ENCODE peak calls at places on chromosomes 5 and 9, in nine cellular contexts. C, Z, P, D, K, U, A, O and V are unnamed samples.

GRCh38 chr5:169751490-169751889 is 114.4 kb downstream of the DOCK2 start:
- DNase-seq in A (no peak), C (no peak), Z (no peak), U (no peak), P (no peak), D (no peak), K (no peak), O (no peak), V (no peak)

GRCh38 chr9:20599195-20599594 is 23.1 kb downstream of the MLLT3 start:
- DNase-seq in U (no peak), C (no peak), A (no peak), D (peak), K (no peak), O (no peak), P (no peak), Z (no peak), V (no peak)

GRCh38 chr5:117054141-117054540 is 479.5 kb upstream of the SEMA6A start:
- DNase-seq in O (no peak), U (no peak), A (no peak), P (no peak), C (no peak), Z (no peak), K (no peak), D (no peak), V (no peak)

GRCh38 chr5:146447734-146448380 is 724 bp downstream of the TCERG1 start:
- DNase-seq in K (peak), D (peak), O (no peak), C (no peak), U (no peak), A (no peak), Z (no peak), P (no peak), V (no peak)

GRCh38 chr5:171494452-171495121 is 75.1 kb downstream of the FGF18 start:
- DNase-seq in A (no peak), D (peak), Z (no peak), O (peak), P (peak), K (no peak), U (peak), C (peak), V (peak)

GRCh38 chr5:16574789-16575785 is 41.7 kb downstream of the RETREG1 start:
- DNase-seq in O (no peak), U (no peak), D (peak), P (peak), A (peak), Z (no peak), K (no peak), C (no peak), V (no peak)

GRCh38 chr5:9927521-9927997 is 297.4 kb upstream of the TAS2R1 start:
- DNase-seq in K (no peak), A (no peak), D (peak), Z (no peak), U (no peak), C (no peak), O (no peak), P (no peak), V (no peak)

GRCh38 chr5:6710078-6710477 is 3.2 kb upstream of the TENT4A start:
- DNase-seq in O (no peak), D (no peak), U (no peak), A (peak), K (no peak), Z (no peak), P (no peak), C (no peak), V (no peak)

GRCh38 chr5:73625314-73625904 is 587 bp upstream of the ARHGEF28 start:
- DNase-seq in Z (no peak), O (no peak), U (peak), A (no peak), K (no peak), P (peak), C (no peak), D (no peak), V (no peak)

GRCh38 chr5:13985736-13986418 is 41.4 kb upstream of the DNAH5 start:
- DNase-seq in O (no peak), K (no peak), Z (no peak), P (no peak), D (peak), U (peak), C (no peak), A (no peak), V (no peak)

GRCh38 chr9:78574354-78575036 is 277.6 kb downstream of the PSAT1 start:
- DNase-seq in K (no peak), U (no peak), P (no peak), D (peak), A (no peak), Z (no peak), O (no peak), C (no peak), V (no peak)

GRCh38 chr9:30609713-30610112 is 1774.7 kb upstream of the ACO1 start:
- DNase-seq in C (no peak), K (no peak), P (no peak), O (no peak), Z (no peak), A (no peak), U (no peak), D (no peak), V (no peak)

GRCh38 chr9:133139246-133140173 is 18.5 kb upstream of the RALGDS start:
- DNase-seq in O (no peak), Z (no peak), D (no peak), P (no peak), A (no peak), K (no peak), U (no peak), C (no peak), V (no peak)

GRCh38 chr9:7368410-7369292 is 430.9 kb downstream of the DMAC1 start:
- DNase-seq in C (no peak), U (no peak), D (peak), A (no peak), K (no peak), P (no peak), Z (no peak), O (no peak), V (no peak)

GRCh38 chr5:123809594-123810172 is 297.7 kb downstream of the CSNK1G3 start:
- DNase-seq in O (peak), D (no peak), C (no peak), U (no peak), K (no peak), Z (no peak), A (no peak), P (no peak), V (no peak)

GRCh38 chr9:99433555-99433954 is 211.5 kb downstream of the SEC61B start:
- DNase-seq in K (peak), U (peak), D (peak), A (no peak), Z (no peak), C (no peak), O (no peak), P (no peak), V (no peak)

GRCh38 chr9:114385412-114386181 is 2.2 kb downstream of the AKNA start:
- DNase-seq in U (no peak), Z (peak), A (peak), O (peak), P (peak), D (peak), K (peak), C (peak), V (peak)

GRCh38 chr9:96874947-96875459 is 20.7 kb upstream of the ZNF782 start:
- DNase-seq in K (no peak), P (no peak), O (peak), U (peak), Z (no peak), A (no peak), C (no peak), D (peak), V (no peak)

GRCh38 chr9:76323481-76323880 is 70.7 kb downstream of the RFK start:
- DNase-seq in U (no peak), P (no peak), O (no peak), C (no peak), D (no peak), K (no peak), Z (no peak), A (no peak), V (no peak)

GRCh38 chr9:5879419-5880181 is 11.1 kb upstream of the MLANA start:
- DNase-seq in D (peak), O (no peak), P (no peak), U (peak), C (no peak), K (no peak), A (no peak), Z (no peak), V (no peak)

GRCh38 chr9:134335095-134335489 is 8.8 kb downstream of the RXRA start:
- DNase-seq in O (no peak), P (no peak), A (no peak), K (no peak), U (no peak), D (no peak), C (no peak), Z (no peak), V (no peak)

GRCh38 chr9:85960688-85961093 is 19.7 kb downstream of the NAA35 start:
- DNase-seq in D (no peak), Z (no peak), U (no peak), O (no peak), C (no peak), A (no peak), K (no peak), P (no peak), V (no peak)

GRCh38 chr9:83544002-83544698 is 5.9 kb upstream of the FRMD3 start:
- DNase-seq in U (peak), A (no peak), C (no peak), O (peak), Z (no peak), P (no peak), D (peak), K (peak), V (no peak)

GRCh38 chr5:122129332-122129731 is at the start of gene ZNF474:
- DNase-seq in D (peak), Z (no peak), U (no peak), A (no peak), K (no peak), O (no peak), P (no peak), C (no peak), V (no peak)

GRCh38 chr9:78354324-78354973 is 57.5 kb downstream of the PSAT1 start:
- DNase-seq in C (no peak), D (no peak), K (no peak), A (no peak), Z (no peak), O (no peak), P (no peak), U (no peak), V (no peak)

GRCh38 chr5:154944716-154945115 is 3.8 kb downstream of the MRPL22 start:
- DNase-seq in U (no peak), P (no peak), K (no peak), O (no peak), D (no peak), A (no peak), C (no peak), Z (no peak), V (no peak)

GRCh38 chr5:57696005-57696755 is 213.6 kb upstream of the ACTBL2 start:
- DNase-seq in A (no peak), Z (no peak), K (no peak), P (no peak), O (no peak), C (no peak), D (no peak), U (no peak), V (no peak)

DNA sequence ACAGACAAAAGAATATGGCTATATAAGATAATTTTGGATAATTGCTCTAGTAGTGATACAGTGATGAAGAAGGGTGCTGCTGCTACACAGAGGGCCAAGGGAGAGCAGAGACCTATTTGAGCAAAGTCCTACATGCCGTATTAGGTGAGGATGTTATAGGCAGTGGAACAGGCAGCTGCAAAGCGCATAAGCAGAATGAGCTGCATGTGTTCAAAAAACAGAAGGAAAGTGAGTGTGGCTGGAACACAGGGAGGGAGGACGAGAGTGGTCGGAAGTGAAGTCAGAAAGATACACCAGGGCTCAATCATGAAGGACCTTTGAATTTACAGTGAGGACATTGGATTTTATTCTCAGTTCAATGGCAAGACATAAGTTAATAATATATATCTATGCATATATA is 35.4 kb downstream of the ITGA2 start:
- DNase-seq in K (no peak), U (no peak), A (no peak), Z (no peak), C (no peak), P (no peak), D (no peak), O (no peak), V (no peak)
- H3K27ac ChIP-seq in K (no peak), U (peak), A (no peak), Z (no peak), C (peak), P (no peak), D (no peak), O (no peak), V (no peak)

GRCh38 chr5:1824109-1824821 is 23.1 kb downstream of the NDUFS6 start:
- DNase-seq in O (no peak), Z (peak), P (no peak), A (peak), C (no peak), U (no peak), K (no peak), D (no peak), V (peak)
- TF ChIP-seq CTCF in O (no peak), Z (no peak), P (no peak), A (no peak), C (no peak), U (no peak), K (no peak), D (no peak), V (no peak)

GRCh38 chr5:81768960-81769452 is 18.1 kb upstream of the SSBP2 start:
- DNase-seq in D (peak), Z (no peak), O (no peak), A (no peak), K (no peak), U (peak), P (no peak), C (no peak), V (no peak)
- H3K27ac ChIP-seq in D (peak), Z (no peak), O (no peak), A (no peak), K (no peak), U (peak), P (no peak), C (no peak), V (peak)

GRCh38 chr9:92438900-92439526 is 14.7 kb upstream of the OMD start:
- DNase-seq in A (no peak), C (no peak), K (no peak), U (no peak), D (no peak), P (no peak), O (no peak), Z (no peak), V (no peak)
- TF ChIP-seq CTCF in A (peak), C (peak), K (no peak), U (peak), D (peak), P (peak), O (no peak), Z (no peak), V (peak)

DNA sequence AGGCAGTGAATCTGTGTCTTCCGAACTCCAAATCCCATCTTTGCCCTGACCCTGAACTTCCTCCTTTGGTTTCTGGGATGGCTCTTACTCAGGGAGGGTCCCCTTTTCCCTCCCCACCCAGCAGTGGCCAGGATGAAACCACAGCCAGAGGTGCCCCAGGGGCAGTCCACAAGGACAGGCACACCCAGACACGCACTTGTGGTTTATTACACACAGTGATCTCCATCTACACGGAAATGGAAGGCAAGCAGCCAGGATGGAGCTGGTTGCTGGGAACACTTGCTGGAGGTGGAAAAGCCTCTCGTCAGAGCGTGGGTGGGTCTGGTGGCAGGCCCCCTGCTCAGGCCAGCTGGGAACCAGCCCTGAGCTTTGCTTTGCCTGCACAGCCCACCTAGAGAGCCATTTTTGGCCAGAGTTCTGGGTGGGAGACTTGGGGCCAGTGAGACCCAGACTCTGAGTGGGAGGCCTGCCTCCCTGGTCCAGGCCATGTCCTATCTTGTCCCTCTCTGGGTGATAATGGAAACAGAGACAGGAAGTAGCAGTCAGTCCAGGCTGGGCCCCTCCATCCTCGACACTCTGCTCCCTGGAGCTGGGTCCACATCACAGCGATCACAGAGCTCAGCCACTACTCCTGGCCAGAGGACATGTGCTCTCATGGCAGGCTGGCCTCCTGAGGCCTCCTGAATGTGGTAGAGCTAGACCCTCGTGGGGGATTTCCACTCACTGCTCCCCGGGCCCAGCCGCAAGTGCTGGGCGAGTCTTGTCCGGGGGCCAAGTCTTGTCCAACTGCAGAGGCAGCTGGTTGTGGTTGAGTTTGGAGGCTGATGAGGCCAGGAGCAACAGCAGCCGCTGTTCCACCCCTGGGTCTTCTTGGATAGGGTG is 5.1 kb upstream of the PHYKPL start:
- DNase-seq in Z (no peak), K (no peak), C (no peak), P (no peak), A (no peak), U (no peak), O (no peak), D (peak), V (no peak)
- H3K27ac ChIP-seq in Z (no peak), K (no peak), C (no peak), P (peak), A (peak), U (no peak), O (peak), D (no peak), V (peak)

GRCh38 chr9:89924611-89925010 is 319.8 kb downstream of the GADD45G start:
- DNase-seq in D (no peak), P (no peak), Z (no peak), U (no peak), C (no peak), O (no peak), A (no peak), K (no peak), V (no peak)
- TF ChIP-seq CTCF in D (no peak), P (no peak), Z (no peak), U (no peak), C (no peak), O (no peak), A (no peak), K (no peak), V (no peak)

GRCh38 chr5:78741014-78741413 is 92.4 kb upstream of the LHFPL2 start:
- DNase-seq in O (no peak), D (no peak), Z (no peak), K (no peak), U (no peak), A (no peak), P (no peak), C (no peak), V (no peak)
- H3K27ac ChIP-seq in O (no peak), D (no peak), Z (no peak), K (no peak), U (no peak), A (no peak), P (no peak), C (no peak), V (no peak)